ENCODE peak calls at places on chromosomes 16 and 17, in six cellular contexts. T, O, Z, C, H and Q are unnamed samples. For H3K36me3, the result is how much of the 10 kb centered on the place peaks cover.

GRCh38 chr17:63573634-63574033 is 23.4 kb downstream of the DCAF7 start:
- DNase-seq in T (no peak), Z (no peak), C (no peak), O (no peak), H (peak), Q (no peak)

GRCh38 chr17:42112552-42113176 is at the start of gene DHX58:
- DNase-seq in Z (no peak), C (no peak), H (no peak), O (peak), T (peak), Q (peak)

GRCh38 chr17:17062356-17062755 is 20.1 kb downstream of the MPRIP start:
- DNase-seq in O (no peak), C (no peak), H (no peak), Z (peak), T (no peak), Q (no peak)

GRCh38 chr17:2749784-2750181 is 331 bp upstream of the CCDC92B start:
- DNase-seq in C (peak), Z (no peak), T (peak), O (peak), H (peak), Q (peak)

GRCh38 chr16:24445216-24445615 is 94.2 kb upstream of the RBBP6 start:
- DNase-seq in Z (no peak), H (no peak), C (no peak), O (no peak), T (no peak), Q (no peak)

GRCh38 chr17:61583242-61583641 is 7.8 kb downstream of the NACA2 start:
- DNase-seq in Z (no peak), C (peak), O (no peak), H (no peak), T (no peak), Q (no peak)

GRCh38 chr17:81200695-81201580 is 21.8 kb downstream of the CEP131 start:
- DNase-seq in C (peak), T (no peak), H (peak), O (no peak), Z (no peak), Q (no peak)

GRCh38 chr16:24526701-24527470 is 12.5 kb upstream of the RBBP6 start:
- DNase-seq in T (no peak), H (no peak), O (no peak), C (no peak), Z (no peak), Q (no peak)

GRCh38 chr17:22703204-22703603 is 1010.9 kb downstream of the KCNJ18 start:
- DNase-seq in O (no peak), H (no peak), C (no peak), T (no peak), Z (no peak), Q (no peak)

GRCh38 chr17:1709403-1709891 is 730 bp downstream of the TLCD2 start:
- DNase-seq in C (no peak), H (peak), T (no peak), Z (no peak), O (peak), Q (no peak)

GRCh38 chr17:18039535-18040286 is 503 bp downstream of the GID4 start:
- DNase-seq in O (peak), H (peak), T (no peak), Z (peak), C (peak), Q (no peak)

GRCh38 chr16:68064791-68065365 is 20.3 kb upstream of the NFATC3 start:
- DNase-seq in O (peak), C (peak), H (peak), Z (no peak), T (peak), Q (peak)

GRCh38 chr16:14499110-14499509 is 130.9 kb downstream of the PARN start:
- DNase-seq in O (no peak), T (no peak), C (no peak), H (no peak), Z (no peak), Q (no peak)

GRCh38 chr17:66508896-66509843 is 206.8 kb downstream of the PRKCA start:
- DNase-seq in C (no peak), Z (no peak), O (no peak), T (no peak), H (no peak), Q (no peak)

GRCh38 chr16:424033-424622 is 1.3 kb upstream of the RAB11FIP3 start:
- DNase-seq in Z (peak), C (no peak), H (peak), T (no peak), O (peak), Q (no peak)

GRCh38 chr17:418421-418751 is 65.8 kb upstream of the RPH3AL start:
- DNase-seq in Z (no peak), C (no peak), H (no peak), T (peak), O (no peak), Q (peak)

GRCh38 chr17:75875182-75875939 is 3.0 kb downstream of the TRIM47 start:
- DNase-seq in O (no peak), C (no peak), H (no peak), T (no peak), Z (peak), Q (no peak)
- H3K4me3 ChIP-seq in O (peak), C (no peak), H (no peak), T (peak), Z (peak), Q (peak)

DNA sequence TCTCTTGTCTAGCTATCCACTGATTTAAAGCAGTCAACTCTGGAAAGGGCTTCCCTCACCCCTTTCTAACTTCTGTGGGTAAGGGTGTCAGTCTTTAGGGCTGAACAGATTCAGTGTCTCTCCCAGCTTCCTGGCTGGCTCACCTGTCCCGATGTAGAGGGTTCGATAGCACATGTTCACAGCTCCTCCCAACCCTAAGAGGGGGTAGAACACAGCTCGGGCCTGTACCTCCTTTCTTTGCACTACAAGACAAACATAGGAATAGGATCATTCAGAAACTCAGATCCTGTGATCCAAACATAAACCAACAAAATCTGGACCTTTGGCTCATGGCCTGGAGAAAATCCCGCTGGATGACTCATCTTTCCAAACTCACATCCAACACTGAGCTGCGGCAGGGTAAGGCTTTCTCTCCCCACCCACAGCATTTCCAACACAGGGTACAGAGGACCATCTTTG is 5.8 kb upstream of the DHRS13 start:
- DNase-seq in C (no peak), T (no peak), H (no peak), O (no peak), Z (no peak), Q (no peak)
- H3K36me3 ChIP-seq in C (half or more), T (half or more), H (under half), O (under half), Z (half or more), Q (under half)

DNA sequence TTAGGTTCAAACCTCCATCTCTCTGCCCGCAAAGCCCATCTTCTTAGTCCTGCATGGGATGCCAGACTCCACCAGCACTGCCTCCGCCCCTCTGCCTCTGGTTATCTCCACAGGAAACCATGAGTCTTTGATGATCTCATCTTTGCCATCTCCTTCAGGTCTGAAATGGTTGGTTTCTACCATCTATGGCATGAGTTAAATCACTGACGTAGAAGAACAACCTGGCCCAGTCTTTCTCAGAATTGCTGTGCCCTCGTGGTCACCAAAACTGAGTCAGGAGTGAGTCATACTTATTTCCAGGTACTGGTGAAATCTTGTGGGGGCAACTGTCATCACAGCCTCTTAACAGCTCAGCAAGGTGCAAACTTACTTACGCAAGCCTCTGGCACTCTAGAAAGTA is 468.7 kb upstream of the C16orf82 start:
- DNase-seq in H (no peak), C (no peak), Z (no peak), T (peak), O (no peak), Q (peak)
- H3K4me3 ChIP-seq in H (no peak), C (no peak), Z (no peak), T (no peak), O (no peak), Q (no peak)

GRCh38 chr17:7292194-7292593 is 2.2 kb downstream of the YBX2 start:
- DNase-seq in Z (no peak), H (no peak), C (no peak), O (no peak), T (no peak), Q (no peak)
- H3K36me3 ChIP-seq in Z (under half), H (under half), C (under half), O (under half), T (under half), Q (under half)

GRCh38 chr17:79033046-79033616 is 9.2 kb downstream of the C1QTNF1 start:
- DNase-seq in Z (no peak), C (no peak), T (no peak), O (no peak), H (no peak), Q (no peak)

GRCh38 chr17:79033741-79034501 is 10.0 kb downstream of the C1QTNF1 start:
- DNase-seq in H (no peak), Z (peak), O (peak), C (no peak), T (no peak), Q (no peak)

GRCh38 chr17:79034931-79035485 is 11.0 kb downstream of the C1QTNF1 start:
- DNase-seq in O (no peak), T (no peak), C (no peak), Z (peak), H (no peak), Q (no peak)

GRCh38 chr17:79029327-79030009 is 5.5 kb downstream of the C1QTNF1 start:
- DNase-seq in T (no peak), Z (peak), O (no peak), H (no peak), C (no peak), Q (no peak)

DNA sequence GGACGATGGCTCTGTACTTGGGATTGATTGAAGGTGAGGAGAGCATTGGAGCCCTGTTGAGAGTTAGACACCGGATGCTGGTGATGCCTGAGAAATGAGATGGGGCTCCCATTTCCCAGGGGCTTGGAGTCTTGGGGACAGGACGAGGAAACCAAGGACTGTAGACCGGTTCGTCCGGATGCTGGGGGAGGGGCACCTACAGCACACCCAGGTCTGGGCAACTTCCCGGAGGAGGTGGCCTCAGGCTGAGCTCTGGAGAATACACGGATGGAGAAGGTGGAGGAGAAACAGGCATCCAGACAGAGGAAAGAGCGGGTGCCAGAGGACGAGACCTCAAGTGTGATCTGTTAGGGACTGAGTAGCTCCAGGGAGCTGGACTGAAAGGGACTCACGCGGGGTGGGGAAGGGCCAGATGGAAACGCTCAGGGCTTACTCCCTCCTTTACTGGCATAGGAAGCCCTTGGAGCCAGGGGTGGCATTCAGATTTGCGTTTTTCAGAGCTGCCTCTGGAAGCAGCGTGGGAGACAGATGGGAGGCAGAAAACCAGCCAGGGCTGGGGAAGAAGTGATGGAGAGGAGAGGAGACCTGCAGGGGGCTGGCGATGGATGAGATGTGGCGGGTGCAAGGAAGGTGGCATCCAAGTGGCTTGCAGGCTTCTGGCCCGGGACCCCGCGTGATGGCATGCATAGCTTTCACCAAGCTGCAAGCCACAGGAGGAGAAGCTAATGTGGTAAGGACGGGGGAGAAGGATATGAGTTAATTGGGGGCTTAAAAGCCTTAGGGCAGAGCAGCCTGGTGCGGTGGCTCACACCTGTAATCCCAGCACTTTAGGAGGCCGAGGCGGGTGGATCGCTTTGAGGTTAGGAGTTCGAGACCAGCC is 8.3 kb downstream of the C1QTNF1 start:
- DNase-seq in O (no peak), C (no peak), T (no peak), Z (peak), H (no peak), Q (no peak)
- H3K4me3 ChIP-seq in O (no peak), C (no peak), T (no peak), Z (no peak), H (no peak), Q (no peak)

GRCh38 chr17:49715717-49716279 is 8.0 kb upstream of the SLC35B1 start:
- DNase-seq in Z (no peak), C (no peak), T (peak), O (no peak), H (no peak), Q (no peak)
- H3K36me3 ChIP-seq in Z (under half), C (under half), T (half or more), O (under half), H (under half), Q (half or more)

GRCh38 chr16:75238132-75238852 is 13.1 kb downstream of the BCAR1 start:
- DNase-seq in C (peak), O (peak), Z (no peak), T (no peak), H (peak), Q (no peak)

GRCh38 chr16:75239463-75240122 is 11.8 kb downstream of the BCAR1 start:
- DNase-seq in Z (no peak), T (no peak), H (no peak), C (no peak), O (peak), Q (no peak)

GRCh38 chr16:75236736-75237397 is 14.6 kb downstream of the BCAR1 start:
- DNase-seq in Z (no peak), C (no peak), H (no peak), O (peak), T (no peak), Q (no peak)

GRCh38 chr16:75237398-75238131 is 13.9 kb downstream of the BCAR1 start:
- DNase-seq in O (peak), Z (no peak), T (no peak), H (no peak), C (no peak), Q (no peak)

DNA sequence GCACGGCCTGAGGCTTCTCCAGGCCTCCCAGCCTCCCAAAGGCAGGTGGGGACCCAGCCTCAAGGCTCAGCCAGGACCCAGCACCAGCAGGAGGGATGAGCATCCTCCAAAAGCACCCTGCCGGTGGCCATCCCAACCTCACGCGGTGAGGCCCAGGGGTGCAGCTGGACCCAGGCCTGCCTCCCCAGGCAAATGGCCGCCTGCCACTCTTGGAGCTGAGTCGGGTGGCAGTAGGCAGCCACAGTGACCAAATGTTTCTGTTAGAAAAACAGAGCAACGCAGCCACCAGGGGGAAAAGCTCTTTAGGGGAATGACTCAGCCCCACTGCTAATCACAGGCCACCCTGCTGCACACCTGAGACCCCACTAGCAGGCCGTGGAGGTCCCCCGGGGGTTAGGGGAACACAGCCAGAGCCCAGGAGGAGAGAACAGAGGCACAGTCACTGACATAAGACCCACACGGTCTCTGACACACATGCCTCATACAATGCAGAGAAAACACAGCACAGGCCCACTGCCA is 12.5 kb downstream of the BCAR1 start:
- DNase-seq in O (no peak), T (no peak), C (no peak), H (no peak), Z (no peak), Q (no peak)
- H3K4me3 ChIP-seq in O (no peak), T (no peak), C (no peak), H (no peak), Z (no peak), Q (no peak)

DNA sequence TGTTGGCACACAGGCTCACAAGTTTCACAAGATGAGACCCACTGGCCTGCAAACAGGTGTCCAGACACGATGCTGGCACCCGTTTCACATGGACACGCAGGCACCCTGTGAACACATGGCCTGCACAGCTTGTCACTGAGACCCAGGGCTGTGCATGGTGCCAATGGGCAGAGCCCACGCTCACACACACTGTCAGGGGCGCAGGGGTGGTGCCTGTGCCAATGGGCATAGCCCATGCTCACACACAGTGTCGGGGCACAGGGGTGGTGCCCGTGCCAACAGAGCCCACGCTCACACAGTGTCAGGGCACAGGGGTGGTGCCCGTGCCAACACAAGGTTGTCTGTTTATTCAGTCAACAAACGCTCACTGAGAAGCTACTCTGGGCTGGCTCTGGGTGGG is 29.3 kb downstream of the CTU2 start:
- DNase-seq in H (no peak), Z (no peak), C (no peak), T (no peak), O (no peak), Q (no peak)
- H3K36me3 ChIP-seq in H (under half), Z (under half), C (under half), T (under half), O (under half), Q (half or more)